ENCODE peak calls at places on chromosomes 6 and 20, in nine cellular contexts. O is hepatocyte; H is lower lobe of right lung; X is esophagus muscularis mucosa; I is head of caudate nucleus; E is naive thymus-derived CD8-positive, alpha-beta T cell; A is NCI-H345; K is Daoy; V is M059J. Z is an unnamed sample.

GRCh38 chr6:166624275-166624674 is 2.8 kb downstream of the RPS6KA2 start:
- DNase-seq in O (peak), H (peak), X (no peak), I (no peak), E (no peak), A (no peak), K (peak), V (no peak), Z (no peak)

GRCh38 chr20:52150440-52151258 is 40.9 kb downstream of the ZFP64 start:
- DNase-seq in O (peak), H (no peak), X (no peak), I (no peak), E (no peak), A (peak), K (peak), V (peak), Z (no peak)

GRCh38 chr6:11712760-11713159 is 65.8 kb downstream of the ADTRP start:
- DNase-seq in O (no peak), H (no peak), X (no peak), I (no peak), E (no peak), A (no peak), K (peak), V (peak), Z (no peak)

GRCh38 chr6:108744996-108745395 is 103.2 kb upstream of the ARMC2 start:
- DNase-seq in O (no peak), H (no peak), X (no peak), I (no peak), E (no peak), A (no peak), K (no peak), V (no peak), Z (no peak)

GRCh38 chr6:134347916-134348805 is 30.2 kb upstream of the SGK1 start:
- DNase-seq in O (no peak), H (no peak), X (no peak), I (peak), E (no peak), A (peak), K (peak), V (peak), Z (no peak)

GRCh38 chr20:62155428-62156253 is 12.1 kb downstream of the SS18L1 start:
- DNase-seq in O (no peak), H (no peak), X (no peak), I (no peak), E (no peak), A (no peak), K (peak), V (peak), Z (no peak)

GRCh38 chr6:50147371-50147770 is 97.6 kb upstream of the DEFB112 start:
- DNase-seq in O (no peak), H (no peak), X (no peak), I (no peak), E (no peak), A (no peak), K (no peak), V (peak), Z (no peak)

GRCh38 chr20:44948513-44948912 is 11.7 kb downstream of the TOMM34 start:
- DNase-seq in O (no peak), H (no peak), X (no peak), I (no peak), E (no peak), A (no peak), K (no peak), V (no peak), Z (no peak)

GRCh38 chr6:42251911-42252637 is 34.4 kb upstream of the MRPS10 start:
- DNase-seq in O (peak), H (no peak), X (no peak), I (peak), E (no peak), A (peak), K (peak), V (peak), Z (peak)

GRCh38 chr20:7859371-7859802 is 80.9 kb downstream of the HAO1 start:
- DNase-seq in O (peak), H (no peak), X (no peak), I (no peak), E (no peak), A (peak), K (peak), V (peak), Z (peak)